ENCODE peak calls at places on chromosomes 12 and 14, in ten cellular contexts. B, Q, I, T, V, G, J, U, C and M are unnamed samples.

GRCh38 chr12:89862511-89863331 is 154.1 kb upstream of the ATP2B1 start:
- DNase-seq in C (peak), B (no peak), T (no peak), U (no peak), J (peak), Q (no peak), V (no peak), G (no peak), I (no peak), M (peak)

GRCh38 chr12:40992158-40992557 is 196.0 kb upstream of the PDZRN4 start:
- DNase-seq in V (no peak), Q (no peak), U (no peak), B (no peak), J (no peak), I (no peak), T (no peak), C (no peak), G (no peak), M (no peak)

GRCh38 chr14:32375663-32376062 is 46.6 kb downstream of the AKAP6 start:
- DNase-seq in T (no peak), B (no peak), C (no peak), J (no peak), V (no peak), G (no peak), U (no peak), Q (no peak), I (no peak), M (no peak)

GRCh38 chr14:98591161-98591560 is 680.8 kb downstream of the BCL11B start:
- DNase-seq in U (no peak), J (no peak), B (no peak), G (no peak), I (no peak), Q (no peak), T (no peak), C (no peak), V (no peak), M (no peak)

GRCh38 chr12:1470051-1470450 is 124.3 kb downstream of the FBXL14 start:
- DNase-seq in I (no peak), T (no peak), C (peak), U (no peak), V (no peak), B (no peak), J (no peak), Q (no peak), G (no peak), M (no peak)

GRCh38 chr14:64303471-64303917 is 9.3 kb upstream of the ESR2 start:
- DNase-seq in Q (no peak), V (no peak), U (no peak), C (no peak), G (no peak), B (no peak), I (peak), J (no peak), T (no peak), M (no peak)

GRCh38 chr12:124477109-124477915 is 90.1 kb downstream of the NCOR2 start:
- DNase-seq in T (no peak), V (no peak), B (no peak), C (no peak), U (no peak), I (no peak), J (no peak), Q (no peak), G (no peak), M (no peak)

GRCh38 chr14:89332031-89332430 is 85.0 kb downstream of the FOXN3 start:
- DNase-seq in B (no peak), I (no peak), T (no peak), J (no peak), U (no peak), V (no peak), C (no peak), Q (no peak), G (no peak), M (no peak)

GRCh38 chr14:73736842-73737241 is 22.7 kb upstream of the PNMA1 start:
- DNase-seq in T (no peak), C (no peak), G (no peak), I (no peak), V (no peak), U (no peak), Q (no peak), B (no peak), J (no peak), M (no peak)

GRCh38 chr12:120261951-120262851 is 3.3 kb downstream of the PXN start:
- DNase-seq in G (no peak), T (no peak), C (no peak), U (no peak), V (no peak), Q (no peak), J (no peak), B (no peak), I (no peak), M (no peak)

GRCh38 chr12:131379758-131380157 is 331.1 kb upstream of the SFSWAP start:
- DNase-seq in U (peak), C (no peak), Q (no peak), J (peak), I (no peak), T (no peak), G (no peak), V (peak), B (no peak), M (no peak)

GRCh38 chr12:18907793-18908580 is 170.1 kb downstream of the CAPZA3 start:
- DNase-seq in Q (no peak), V (no peak), T (no peak), J (no peak), G (no peak), U (no peak), B (no peak), I (no peak), C (no peak), M (no peak)

GRCh38 chr12:125203145-125203765 is 138.0 kb downstream of the AACS start:
- DNase-seq in C (no peak), U (no peak), T (no peak), B (no peak), J (no peak), Q (no peak), G (no peak), I (no peak), V (no peak), M (no peak)

GRCh38 chr14:100476012-100476822 is 111.0 kb downstream of the BEGAIN start:
- DNase-seq in Q (no peak), C (no peak), I (peak), U (no peak), J (no peak), V (no peak), T (no peak), B (no peak), G (no peak), M (no peak)

GRCh38 chr12:87344699-87345098 is 684.5 kb downstream of the C12orf50 start:
- DNase-seq in I (no peak), G (no peak), J (no peak), U (no peak), B (no peak), C (no peak), T (no peak), V (no peak), Q (no peak), M (no peak)

GRCh38 chr12:70831538-70831937 is 89.0 kb downstream of the PTPRR start:
- DNase-seq in Q (no peak), U (no peak), J (no peak), B (no peak), G (no peak), V (no peak), C (no peak), T (no peak), I (no peak), M (no peak)

GRCh38 chr14:102789349-102789748 is 12.1 kb downstream of the TRAF3 start:
- DNase-seq in G (no peak), U (no peak), B (no peak), T (no peak), V (no peak), C (no peak), Q (no peak), J (no peak), I (no peak), M (no peak)

GRCh38 chr14:95935228-95935822 is 58.7 kb downstream of the TUNAR start:
- DNase-seq in G (no peak), I (peak), V (no peak), Q (no peak), U (no peak), C (no peak), T (no peak), B (no peak), J (no peak), M (no peak)

GRCh38 chr14:22506778-22507351 is 82.2 kb downstream of the DAD1 start:
- DNase-seq in T (no peak), I (no peak), C (no peak), U (no peak), G (no peak), B (no peak), J (no peak), Q (no peak), V (no peak), M (no peak)

GRCh38 chr14:22797017-22797917 is 18.0 kb downstream of the SLC7A7 start:
- DNase-seq in T (no peak), I (no peak), J (no peak), Q (no peak), U (no peak), V (no peak), B (no peak), C (no peak), G (no peak), M (no peak)

GRCh38 chr14:57502581-57503254 is 9.1 kb upstream of the CCDC198 start:
- DNase-seq in I (no peak), T (no peak), G (no peak), Q (no peak), U (no peak), V (no peak), J (no peak), C (peak), B (no peak), M (no peak)

GRCh38 chr12:66329941-66330340 is 27.6 kb downstream of the HELB start:
- DNase-seq in V (no peak), T (no peak), B (no peak), I (no peak), U (no peak), J (no peak), Q (no peak), G (no peak), C (no peak), M (no peak)

DNA sequence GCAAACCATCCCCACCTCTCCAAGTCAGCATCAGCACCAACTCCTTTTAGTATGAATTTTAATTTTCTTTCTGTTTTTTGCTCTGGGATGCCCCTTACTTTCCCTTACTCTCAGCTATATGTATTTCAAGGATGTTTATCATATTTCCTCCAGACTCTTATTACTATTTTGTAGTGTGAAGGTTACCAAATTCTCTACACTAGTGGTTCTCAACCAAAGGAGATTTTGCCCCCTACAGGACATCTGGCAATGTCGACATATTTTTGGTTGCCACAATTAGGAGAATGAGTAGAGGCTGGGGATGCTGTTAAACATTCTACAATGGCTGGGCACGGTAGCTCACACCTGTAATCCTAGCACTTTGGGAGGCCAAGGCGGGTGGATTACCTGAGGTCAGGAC is 29.1 kb upstream of the SOS2 start:
- DNase-seq in C (no peak), G (no peak), V (no peak), U (no peak), T (no peak), J (no peak), I (peak), Q (no peak), B (no peak), M (no peak)
- TF ChIP-seq CTCF in C (peak), G (peak), V (no peak), U (no peak), T (peak), J (peak), I (peak), Q (no peak), B (peak), M (peak)

GRCh38 chr14:24851837-24852236 is 198.1 kb downstream of the STXBP6 start:
- DNase-seq in V (no peak), T (no peak), I (no peak), Q (no peak), G (no peak), C (no peak), J (no peak), U (no peak), B (no peak), M (no peak)

GRCh38 chr14:24853446-24853845 is 196.5 kb downstream of the STXBP6 start:
- DNase-seq in T (no peak), V (no peak), J (no peak), U (no peak), Q (no peak), B (no peak), I (no peak), G (no peak), C (no peak), M (no peak)

GRCh38 chr14:24849471-24849870 is 200.5 kb downstream of the STXBP6 start:
- DNase-seq in T (no peak), C (no peak), V (no peak), B (no peak), J (no peak), I (no peak), Q (no peak), G (no peak), U (no peak), M (no peak)

GRCh38 chr14:24851406-24851805 is 198.5 kb downstream of the STXBP6 start:
- DNase-seq in Q (no peak), U (no peak), I (no peak), B (no peak), C (no peak), J (no peak), G (no peak), T (no peak), V (no peak), M (no peak)

DNA sequence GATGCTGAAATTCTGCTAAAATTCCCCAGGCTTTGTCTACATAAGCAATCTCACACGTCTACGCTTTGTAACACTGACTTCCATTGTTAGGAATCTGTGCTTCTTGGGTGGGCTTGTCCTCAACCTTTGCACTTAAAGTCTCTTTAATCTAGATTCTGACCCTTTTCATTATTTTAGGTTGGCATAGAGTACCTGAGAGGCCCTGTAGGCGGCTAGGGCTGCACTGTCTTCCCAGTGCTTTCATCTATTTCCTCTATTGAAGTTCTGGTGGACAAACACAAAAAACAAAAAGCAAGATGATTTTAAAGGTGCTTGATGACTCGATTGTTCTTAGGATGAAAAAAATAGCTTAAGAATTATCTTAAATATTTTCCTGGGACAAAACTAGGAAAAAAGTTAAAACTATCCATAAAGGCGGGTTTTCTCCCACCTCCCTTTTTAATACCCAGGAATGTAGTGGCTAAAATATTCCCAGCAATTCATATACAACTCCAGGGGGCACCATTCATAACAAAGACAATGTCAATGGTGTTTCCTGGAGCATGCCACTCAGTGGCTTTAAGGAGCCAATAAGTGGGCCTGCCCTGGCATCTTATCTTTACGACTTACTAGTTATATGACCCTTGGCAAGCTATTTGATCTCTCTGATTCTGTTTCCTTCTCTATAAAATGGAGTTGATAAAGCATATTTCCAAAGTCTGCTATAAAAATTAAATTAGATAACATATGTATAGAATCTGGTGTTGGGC is 197.5 kb downstream of the STXBP6 start:
- DNase-seq in T (no peak), Q (no peak), I (no peak), G (no peak), V (no peak), U (no peak), C (no peak), B (no peak), J (no peak), M (no peak)
- TF ChIP-seq CTCF in T (no peak), Q (no peak), I (no peak), G (no peak), V (no peak), U (no peak), C (peak), B (no peak), J (no peak), M (no peak)

GRCh38 chr12:30013051-30013450 is 229.3 kb upstream of the TMTC1 start:
- DNase-seq in B (no peak), J (no peak), V (no peak), C (no peak), I (no peak), T (no peak), Q (no peak), U (no peak), G (no peak), M (no peak)
- TF ChIP-seq CTCF in B (no peak), J (no peak), V (no peak), C (no peak), I (no peak), T (no peak), Q (no peak), U (no peak), G (no peak), M (no peak)

DNA sequence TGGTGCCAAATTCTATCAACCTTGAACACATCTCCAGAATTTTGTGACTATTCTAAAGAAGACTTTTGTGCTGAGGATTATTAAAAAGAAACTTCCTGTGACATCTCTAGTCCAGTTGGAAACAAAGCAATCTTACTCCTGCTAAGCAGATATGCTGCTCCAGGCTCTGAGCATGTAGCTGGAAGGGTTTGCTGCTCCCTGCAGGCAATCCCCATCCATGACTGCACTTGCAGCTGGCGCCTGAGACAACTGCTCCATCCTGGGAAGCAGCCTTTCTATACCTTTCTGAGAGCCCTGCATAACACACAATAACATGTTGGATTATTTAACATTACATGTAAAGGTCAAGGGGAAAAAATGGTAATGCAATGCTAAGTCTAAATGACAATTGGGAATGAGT is 105.1 kb downstream of the NDUFA12 start:
- DNase-seq in T (no peak), I (no peak), V (no peak), Q (no peak), J (no peak), B (no peak), C (no peak), U (no peak), G (no peak), M (no peak)
- TF ChIP-seq CTCF in T (no peak), I (peak), V (no peak), Q (no peak), J (no peak), B (no peak), C (peak), U (no peak), G (peak), M (no peak)

DNA sequence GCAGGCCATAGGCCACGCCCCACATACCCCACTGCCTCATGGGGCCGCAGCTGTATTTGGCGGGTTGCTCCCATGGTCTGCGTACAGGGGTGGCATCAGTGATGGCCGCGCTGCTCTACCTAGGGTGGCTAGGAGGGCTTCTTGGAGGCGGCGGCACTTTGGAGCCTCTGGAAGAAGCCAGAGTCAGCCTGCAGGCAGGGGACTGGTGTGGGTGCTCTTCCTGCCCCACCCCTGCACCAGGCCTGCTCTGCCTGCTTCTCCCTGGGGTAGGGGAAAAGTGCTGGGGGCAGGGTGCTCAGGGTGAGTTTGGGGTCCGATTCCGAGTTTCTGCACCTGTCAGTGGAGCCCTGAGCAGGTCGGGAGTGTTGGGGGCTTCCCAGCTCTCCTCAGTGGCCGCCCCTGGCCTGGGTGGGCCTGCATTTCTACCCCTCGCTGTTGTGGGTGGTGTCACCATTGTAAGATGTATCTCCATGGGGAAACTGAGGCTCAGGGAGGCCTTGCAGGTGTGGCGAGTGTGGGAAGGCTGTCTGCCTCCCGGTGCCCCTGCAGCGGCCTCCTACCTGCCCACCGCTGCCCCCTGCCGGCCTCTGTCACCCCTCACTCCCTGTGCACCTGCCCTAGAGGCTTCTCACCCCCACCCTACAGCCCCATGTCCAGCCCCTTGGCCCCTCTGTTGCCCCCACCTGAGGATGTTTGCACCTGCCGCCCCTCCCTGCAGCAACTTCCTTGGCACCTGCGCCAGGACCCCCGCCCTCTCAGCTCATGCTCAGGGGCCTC is 5.5 kb downstream of the CEP170B start:
- DNase-seq in C (no peak), T (peak), B (no peak), J (peak), I (no peak), U (no peak), Q (no peak), G (peak), V (no peak), M (no peak)
- TF ChIP-seq CTCF in C (peak), T (peak), B (peak), J (no peak), I (peak), U (no peak), Q (no peak), G (peak), V (no peak), M (no peak)